ENCODE peak calls at places on chromosome 22, in seven cellular contexts. One of them, this sample, is unnamed.

GRCh38 chr22:44628273-44628672 is 73.7 kb upstream of the PRR5 start:
- DNase-seq in fibroblast of villous mesenchyme: no peak
- DNase-seq in omental fat pad: no peak
- DNase-seq in heart left ventricle: no peak
- DNase-seq in body of pancreas: no peak
- DNase-seq in B cell: no peak
- DNase-seq in psoas muscle: peak
- DNase-seq in this sample: no peak

GRCh38 chr22:19808873-19809478 is 45.7 kb downstream of the GNB1L start:
- DNase-seq in fibroblast of villous mesenchyme: no peak
- DNase-seq in omental fat pad: no peak
- DNase-seq in heart left ventricle: peak
- DNase-seq in body of pancreas: no peak
- DNase-seq in B cell: no peak
- DNase-seq in psoas muscle: no peak
- DNase-seq in this sample: no peak

GRCh38 chr22:16964366-16964765 is 43.7 kb downstream of the GAB4 start:
- DNase-seq in fibroblast of villous mesenchyme: no peak
- DNase-seq in omental fat pad: no peak
- DNase-seq in heart left ventricle: no peak
- DNase-seq in body of pancreas: no peak
- DNase-seq in B cell: no peak
- DNase-seq in psoas muscle: no peak
- DNase-seq in this sample: no peak

GRCh38 chr22:47918936-47919505 is 1156.6 kb downstream of the TBC1D22A start:
- DNase-seq in fibroblast of villous mesenchyme: no peak
- DNase-seq in omental fat pad: no peak
- DNase-seq in heart left ventricle: no peak
- DNase-seq in body of pancreas: no peak
- DNase-seq in B cell: no peak
- DNase-seq in psoas muscle: no peak
- DNase-seq in this sample: no peak

GRCh38 chr22:23675502-23676415 is 15.1 kb upstream of the RGL4 start:
- DNase-seq in fibroblast of villous mesenchyme: peak
- DNase-seq in omental fat pad: no peak
- DNase-seq in heart left ventricle: no peak
- DNase-seq in body of pancreas: peak
- DNase-seq in B cell: no peak
- DNase-seq in psoas muscle: peak
- DNase-seq in this sample: peak

GRCh38 chr22:22986008-22986407 is 84.3 kb upstream of the GNAZ start:
- DNase-seq in fibroblast of villous mesenchyme: no peak
- DNase-seq in omental fat pad: no peak
- DNase-seq in heart left ventricle: no peak
- DNase-seq in body of pancreas: no peak
- DNase-seq in B cell: no peak
- DNase-seq in psoas muscle: no peak
- DNase-seq in this sample: no peak

GRCh38 chr22:32020117-32020516 is 22.9 kb upstream of the SLC5A1 start:
- DNase-seq in fibroblast of villous mesenchyme: peak
- DNase-seq in omental fat pad: no peak
- DNase-seq in heart left ventricle: no peak
- DNase-seq in body of pancreas: no peak
- DNase-seq in B cell: no peak
- DNase-seq in psoas muscle: no peak
- DNase-seq in this sample: no peak

GRCh38 chr22:47209077-47209514 is 446.6 kb downstream of the TBC1D22A start:
- DNase-seq in fibroblast of villous mesenchyme: no peak
- DNase-seq in omental fat pad: no peak
- DNase-seq in heart left ventricle: no peak
- DNase-seq in body of pancreas: no peak
- DNase-seq in B cell: peak
- DNase-seq in psoas muscle: peak
- DNase-seq in this sample: peak

GRCh38 chr22:17734197-17734596 is 40.1 kb downstream of the BID start:
- DNase-seq in fibroblast of villous mesenchyme: no peak
- DNase-seq in omental fat pad: no peak
- DNase-seq in heart left ventricle: no peak
- DNase-seq in body of pancreas: no peak
- DNase-seq in B cell: no peak
- DNase-seq in psoas muscle: no peak
- DNase-seq in this sample: no peak

GRCh38 chr22:40156001-40156516 is 21.7 kb upstream of the TNRC6B start:
- DNase-seq in fibroblast of villous mesenchyme: peak
- DNase-seq in omental fat pad: no peak
- DNase-seq in heart left ventricle: no peak
- DNase-seq in body of pancreas: peak
- DNase-seq in B cell: no peak
- DNase-seq in psoas muscle: no peak
- DNase-seq in this sample: no peak

GRCh38 chr22:23098718-23099524 is 28.6 kb downstream of the GNAZ start:
- DNase-seq in fibroblast of villous mesenchyme: no peak
- DNase-seq in omental fat pad: no peak
- DNase-seq in heart left ventricle: no peak
- DNase-seq in body of pancreas: peak
- DNase-seq in B cell: no peak
- DNase-seq in psoas muscle: peak
- DNase-seq in this sample: no peak

GRCh38 chr22:46149998-46150549 is at the start of gene PPARA:
- DNase-seq in fibroblast of villous mesenchyme: peak
- DNase-seq in omental fat pad: peak
- DNase-seq in heart left ventricle: peak
- DNase-seq in body of pancreas: peak
- DNase-seq in B cell: peak
- DNase-seq in psoas muscle: peak
- DNase-seq in this sample: peak

GRCh38 chr22:40533712-40534378 is 102.7 kb downstream of the MRTFA start:
- DNase-seq in fibroblast of villous mesenchyme: peak
- DNase-seq in omental fat pad: no peak
- DNase-seq in heart left ventricle: no peak
- DNase-seq in body of pancreas: no peak
- DNase-seq in B cell: peak
- DNase-seq in psoas muscle: no peak
- DNase-seq in this sample: no peak

GRCh38 chr22:44201556-44202129 is 20.9 kb downstream of the PARVG start:
- DNase-seq in fibroblast of villous mesenchyme: no peak
- DNase-seq in omental fat pad: no peak
- DNase-seq in heart left ventricle: peak
- DNase-seq in body of pancreas: no peak
- DNase-seq in B cell: no peak
- DNase-seq in psoas muscle: no peak
- DNase-seq in this sample: no peak

GRCh38 chr22:39427751-39428596 is 28.4 kb downstream of the TAB1 start:
- DNase-seq in fibroblast of villous mesenchyme: no peak
- DNase-seq in omental fat pad: no peak
- DNase-seq in heart left ventricle: no peak
- DNase-seq in body of pancreas: no peak
- DNase-seq in B cell: no peak
- DNase-seq in psoas muscle: no peak
- DNase-seq in this sample: no peak

GRCh38 chr22:39414886-39415285 is 15.3 kb downstream of the TAB1 start:
- DNase-seq in fibroblast of villous mesenchyme: no peak
- DNase-seq in omental fat pad: no peak
- DNase-seq in heart left ventricle: peak
- DNase-seq in body of pancreas: no peak
- DNase-seq in B cell: no peak
- DNase-seq in psoas muscle: peak
- DNase-seq in this sample: no peak

GRCh38 chr22:47029244-47030001 is 267.0 kb downstream of the TBC1D22A start:
- DNase-seq in fibroblast of villous mesenchyme: no peak
- DNase-seq in omental fat pad: no peak
- DNase-seq in heart left ventricle: no peak
- DNase-seq in body of pancreas: no peak
- DNase-seq in B cell: no peak
- DNase-seq in psoas muscle: peak
- DNase-seq in this sample: no peak

GRCh38 chr22:50271519-50271970 is 1.4 kb upstream of the MAPK11 start:
- DNase-seq in fibroblast of villous mesenchyme: peak
- DNase-seq in omental fat pad: no peak
- DNase-seq in heart left ventricle: peak
- DNase-seq in body of pancreas: peak
- DNase-seq in B cell: peak
- DNase-seq in psoas muscle: no peak
- DNase-seq in this sample: no peak
- TF ChIP-seq CTCF in fibroblast of villous mesenchyme: no peak
- TF ChIP-seq CTCF in omental fat pad: no peak
- TF ChIP-seq CTCF in heart left ventricle: peak
- TF ChIP-seq CTCF in body of pancreas: no peak
- TF ChIP-seq CTCF in B cell: no peak
- TF ChIP-seq CTCF in psoas muscle: no peak
- TF ChIP-seq CTCF in this sample: no peak

GRCh38 chr22:35686298-35686697 is 31.4 kb upstream of the APOL5 start:
- DNase-seq in fibroblast of villous mesenchyme: no peak
- DNase-seq in omental fat pad: no peak
- DNase-seq in heart left ventricle: no peak
- DNase-seq in body of pancreas: no peak
- DNase-seq in B cell: no peak
- DNase-seq in psoas muscle: no peak
- DNase-seq in this sample: no peak

GRCh38 chr22:35685731-35686130 is 31.9 kb upstream of the APOL5 start:
- DNase-seq in fibroblast of villous mesenchyme: no peak
- DNase-seq in omental fat pad: no peak
- DNase-seq in heart left ventricle: no peak
- DNase-seq in body of pancreas: no peak
- DNase-seq in B cell: no peak
- DNase-seq in psoas muscle: no peak
- DNase-seq in this sample: no peak

GRCh38 chr22:35684732-35685131 is 32.9 kb upstream of the APOL5 start:
- DNase-seq in fibroblast of villous mesenchyme: no peak
- DNase-seq in omental fat pad: no peak
- DNase-seq in heart left ventricle: no peak
- DNase-seq in body of pancreas: no peak
- DNase-seq in B cell: no peak
- DNase-seq in psoas muscle: no peak
- DNase-seq in this sample: no peak

GRCh38 chr22:35683560-35683959 is 34.1 kb upstream of the APOL5 start:
- DNase-seq in fibroblast of villous mesenchyme: no peak
- DNase-seq in omental fat pad: no peak
- DNase-seq in heart left ventricle: no peak
- DNase-seq in body of pancreas: no peak
- DNase-seq in B cell: no peak
- DNase-seq in psoas muscle: no peak
- DNase-seq in this sample: no peak

GRCh38 chr22:35684270-35684700 is 33.4 kb upstream of the APOL5 start:
- DNase-seq in fibroblast of villous mesenchyme: peak
- DNase-seq in omental fat pad: no peak
- DNase-seq in heart left ventricle: peak
- DNase-seq in body of pancreas: peak
- DNase-seq in B cell: no peak
- DNase-seq in psoas muscle: no peak
- DNase-seq in this sample: no peak
- TF ChIP-seq CTCF in fibroblast of villous mesenchyme: peak
- TF ChIP-seq CTCF in omental fat pad: no peak
- TF ChIP-seq CTCF in heart left ventricle: peak
- TF ChIP-seq CTCF in body of pancreas: peak
- TF ChIP-seq CTCF in B cell: no peak
- TF ChIP-seq CTCF in psoas muscle: peak
- TF ChIP-seq CTCF in this sample: no peak

GRCh38 chr22:25060522-25061071 is 108.1 kb downstream of the KIAA1671 start:
- DNase-seq in fibroblast of villous mesenchyme: no peak
- DNase-seq in omental fat pad: no peak
- DNase-seq in heart left ventricle: no peak
- DNase-seq in body of pancreas: no peak
- DNase-seq in B cell: no peak
- DNase-seq in psoas muscle: no peak
- DNase-seq in this sample: no peak
- TF ChIP-seq CTCF in fibroblast of villous mesenchyme: peak
- TF ChIP-seq CTCF in omental fat pad: no peak
- TF ChIP-seq CTCF in heart left ventricle: peak
- TF ChIP-seq CTCF in body of pancreas: peak
- TF ChIP-seq CTCF in B cell: no peak
- TF ChIP-seq CTCF in psoas muscle: peak
- TF ChIP-seq CTCF in this sample: no peak

DNA sequence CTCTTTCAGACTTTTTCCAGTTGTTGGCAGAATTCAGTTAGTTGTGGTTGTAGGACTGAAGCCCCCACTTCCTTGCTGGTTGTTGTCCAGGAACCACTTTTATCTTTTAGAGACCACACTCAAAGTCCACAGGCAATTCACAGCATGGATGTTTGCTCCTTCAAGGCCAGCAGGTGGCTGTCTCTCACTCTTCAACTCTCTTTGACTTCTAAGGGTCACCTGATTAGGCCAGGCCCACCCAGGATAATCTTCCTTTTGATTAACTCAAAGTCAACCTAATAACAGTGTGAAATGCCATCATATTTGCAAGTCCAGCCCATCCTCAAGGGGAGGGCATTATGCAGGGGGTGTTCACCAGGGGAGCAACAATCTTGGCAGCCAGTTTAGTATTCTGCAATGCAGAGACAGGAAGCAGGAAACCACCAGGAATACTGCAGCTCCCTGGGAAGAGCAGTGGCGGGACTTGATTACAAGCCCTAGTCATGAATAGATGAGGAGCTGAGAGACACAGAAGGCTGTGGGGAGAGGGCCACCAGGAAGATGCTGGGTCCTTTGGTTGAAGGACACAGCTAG is 52.4 kb downstream of the LRRC74B start:
- DNase-seq in fibroblast of villous mesenchyme: no peak
- DNase-seq in omental fat pad: no peak
- DNase-seq in heart left ventricle: no peak
- DNase-seq in body of pancreas: no peak
- DNase-seq in B cell: no peak
- DNase-seq in psoas muscle: no peak
- DNase-seq in this sample: no peak
- TF ChIP-seq CTCF in fibroblast of villous mesenchyme: no peak
- TF ChIP-seq CTCF in omental fat pad: no peak
- TF ChIP-seq CTCF in heart left ventricle: no peak
- TF ChIP-seq CTCF in body of pancreas: no peak
- TF ChIP-seq CTCF in B cell: no peak
- TF ChIP-seq CTCF in psoas muscle: no peak
- TF ChIP-seq CTCF in this sample: no peak

This sample was measured in natural killer cell.